ENCODE peak calls at places on chromosomes 12 and 14, in four cellular contexts. O is transverse colon, Z is stomach, U is GM23338. E is an unnamed sample. For H3K4me1, the result is how much of the 10 kb centered on the place peaks cover.

GRCh38 chr12:49825360-49825970 is 2.7 kb downstream of the NCKAP5L start:
- DNase-seq in U (peak), O (no peak), Z (no peak), E (no peak)

GRCh38 chr12:114406326-114407033 is 536 bp upstream of the TBX5 start:
- DNase-seq in U (peak), Z (no peak), O (no peak), E (no peak)

GRCh38 chr12:6961278-6961694 is 9.2 kb downstream of the PHB2 start:
- DNase-seq in U (no peak), O (peak), Z (peak), E (no peak)

GRCh38 chr12:10115890-10116289 is 14.1 kb downstream of the CLEC7A start:
- DNase-seq in U (no peak), O (no peak), Z (no peak), E (no peak)

GRCh38 chr14:104051092-104051813 is 34.2 kb upstream of the ASPG start:
- DNase-seq in O (no peak), Z (no peak), U (no peak), E (no peak)

GRCh38 chr14:65915125-65915524 is 502.6 kb downstream of the FUT8 start:
- DNase-seq in Z (no peak), O (no peak), U (no peak), E (no peak)

GRCh38 chr12:117114784-117115183 is 15.6 kb upstream of the TESC start:
- DNase-seq in Z (peak), O (no peak), U (no peak), E (no peak)

GRCh38 chr14:103315368-103315911 is 18.6 kb upstream of the EIF5 start:
- DNase-seq in U (no peak), O (no peak), Z (no peak), E (no peak)

GRCh38 chr14:103099081-103099732 is 4.7 kb downstream of the EXOC3L4 start:
- DNase-seq in Z (peak), O (no peak), U (no peak), E (no peak)

GRCh38 chr14:54760866-54761265 is 141.8 kb downstream of the GCH1 start:
- DNase-seq in U (no peak), O (no peak), Z (no peak), E (no peak)

GRCh38 chr12:95611676-95612309 is 60.5 kb upstream of the USP44 start:
- DNase-seq in U (peak), O (no peak), Z (no peak), E (no peak)

GRCh38 chr12:29242921-29243431 is 93.9 kb downstream of the FAR2 start:
- DNase-seq in O (no peak), Z (no peak), U (no peak), E (no peak)

GRCh38 chr12:85781751-85782150 is 54.5 kb downstream of the RASSF9 start:
- DNase-seq in Z (no peak), O (no peak), U (no peak), E (no peak)

GRCh38 chr14:65222434-65222833 is 120.1 kb upstream of the MAX start:
- DNase-seq in Z (peak), U (peak), O (peak), E (no peak)

GRCh38 chr12:4190376-4191063 is 83.0 kb upstream of the CCND2 start:
- DNase-seq in Z (no peak), U (no peak), O (no peak), E (no peak)

GRCh38 chr12:65998536-65999530 is 131.7 kb downstream of the LLPH start:
- DNase-seq in U (no peak), Z (no peak), O (no peak), E (no peak)

GRCh38 chr12:52130695-52131094 is 51.2 kb downstream of the SMIM41 start:
- DNase-seq in O (no peak), U (peak), Z (no peak), E (no peak)

GRCh38 chr12:5047729-5048128 is 4.0 kb downstream of the KCNA5 start:
- DNase-seq in O (no peak), Z (no peak), U (no peak), E (no peak)

GRCh38 chr14:100159865-100160533 is 554 bp upstream of the DEGS2 start:
- DNase-seq in O (no peak), U (peak), Z (no peak), E (no peak)

GRCh38 chr12:76158518-76159321 is 74.2 kb upstream of the NAP1L1 start:
- DNase-seq in Z (peak), U (peak), O (peak), E (peak)

GRCh38 chr12:25121916-25122315 is 73.0 kb downstream of the DNAI7 start:
- DNase-seq in O (no peak), U (no peak), Z (no peak), E (no peak)

GRCh38 chr14:50839696-50840095 is 8.7 kb upstream of the NIN start:
- DNase-seq in Z (no peak), U (no peak), O (no peak), E (no peak)

GRCh38 chr14:30551460-30551859 is 7.5 kb upstream of the G2E3 start:
- DNase-seq in Z (no peak), O (no peak), U (no peak), E (no peak)

GRCh38 chr12:42442328-42442759 is 116.4 kb downstream of the PPHLN1 start:
- DNase-seq in U (peak), Z (no peak), O (no peak), E (no peak)

GRCh38 chr12:79927772-79928474 is 7.0 kb downstream of the PPP1R12A start:
- DNase-seq in O (no peak), U (no peak), Z (no peak), E (no peak)

GRCh38 chr12:7162691-7163114 is 26.8 kb upstream of the PEX5 start:
- DNase-seq in O (peak), U (peak), Z (peak), E (no peak)

GRCh38 chr12:76883151-76883550 is 4.3 kb upstream of the CSRP2 start:
- DNase-seq in U (no peak), Z (no peak), O (no peak), E (no peak)

GRCh38 chr12:3389911-3390310 is 101.1 kb upstream of the PRMT8 start:
- DNase-seq in Z (no peak), O (no peak), U (no peak), E (no peak)

GRCh38 chr14:81220488-81220766 is 332 bp downstream of the GTF2A1 start:
- DNase-seq in U (no peak), O (no peak), Z (no peak), E (no peak)

GRCh38 chr12:47141459-47141858 is 61.7 kb upstream of the AMIGO2 start:
- DNase-seq in O (no peak), U (peak), Z (no peak), E (no peak)

GRCh38 chr14:63964063-63964462 is 111.3 kb downstream of the SYNE2 start:
- DNase-seq in U (peak), Z (no peak), O (no peak), E (no peak)

GRCh38 chr14:100862277-100862676 is 36.4 kb downstream of the MEG3 start:
- DNase-seq in O (no peak), Z (no peak), U (no peak), E (no peak)

GRCh38 chr14:88612981-88613380 is 50.1 kb downstream of the ZC3H14 start:
- DNase-seq in O (no peak), Z (no peak), U (no peak), E (no peak)

GRCh38 chr14:64634558-64634957 is 69.7 kb upstream of the PLEKHG3 start:
- DNase-seq in Z (no peak), O (no peak), U (no peak), E (no peak)

GRCh38 chr12:74849801-74850200 is 312.2 kb downstream of the ATXN7L3B start:
- DNase-seq in Z (no peak), O (no peak), U (no peak), E (no peak)

GRCh38 chr12:31206038-31206670 is 119.8 kb downstream of the SINHCAF start:
- DNase-seq in Z (no peak), U (peak), O (no peak), E (no peak)

GRCh38 chr14:75123991-75124390 is 2.9 kb downstream of the NEK9 start:
- DNase-seq in Z (no peak), O (peak), U (no peak), E (no peak)
- H3K4me1 ChIP-seq in Z (half or more), O (under half), U (under half), E (under half)

GRCh38 chr12:63846249-63846967 is 1.9 kb downstream of the SRGAP1 start:
- DNase-seq in U (no peak), O (no peak), Z (no peak), E (no peak)

GRCh38 chr12:63845726-63846125 is 1.2 kb downstream of the SRGAP1 start:
- DNase-seq in Z (no peak), U (no peak), O (peak), E (no peak)

GRCh38 chr12:63841611-63842010 is 2.9 kb upstream of the SRGAP1 start:
- DNase-seq in U (no peak), Z (no peak), O (no peak), E (no peak)

GRCh38 chr12:63844391-63845341 is at the start of gene SRGAP1:
- DNase-seq in O (peak), Z (peak), U (peak), E (no peak)

GRCh38 chr12:63843613-63844390 is 698 bp upstream of the SRGAP1 start:
- DNase-seq in U (peak), Z (peak), O (peak), E (peak)
- TF ChIP-seq POLR2AphosphoS5 in U (peak), Z (peak), O (peak), E (peak)

DNA sequence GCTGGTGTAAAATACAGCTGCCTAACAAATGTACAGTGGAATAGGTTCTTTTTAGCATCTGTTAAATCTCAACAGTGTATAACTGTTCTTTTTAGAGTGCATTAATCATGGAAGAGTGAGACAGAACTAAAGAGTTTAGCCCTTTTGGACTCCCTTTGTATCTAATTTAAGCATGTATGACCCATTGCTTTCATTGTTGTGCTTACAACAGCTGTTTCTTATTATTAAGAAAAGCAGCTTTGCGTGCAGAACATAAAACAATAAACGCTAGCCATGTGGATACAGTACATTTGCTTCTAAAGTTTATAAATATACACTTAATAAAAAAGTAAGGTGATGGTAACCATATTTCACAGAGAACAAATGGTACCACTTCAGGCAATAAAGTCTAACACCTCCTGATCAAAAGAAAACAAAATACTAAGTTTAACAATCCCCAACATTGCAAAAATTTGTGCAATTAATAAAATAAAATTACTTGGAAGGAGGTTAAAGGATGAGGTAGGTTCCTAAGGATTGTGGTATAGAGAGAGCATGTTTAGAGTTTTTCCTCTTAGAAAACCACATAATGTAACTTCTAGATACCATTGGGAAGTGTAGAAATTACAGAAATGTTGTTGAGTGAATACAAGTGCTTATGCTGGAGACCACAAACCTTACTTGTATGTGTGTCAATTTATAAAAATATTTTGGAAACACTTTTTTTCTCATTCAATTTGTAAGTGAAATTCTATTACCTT is 448.7 kb downstream of the SLC6A15 start:
- DNase-seq in O (no peak), U (no peak), Z (no peak), E (no peak)
- TF ChIP-seq CTCF in O (no peak), U (no peak), Z (no peak), E (no peak)

GRCh38 chr12:108629156-108629555 is 4.5 kb downstream of the SELPLG start:
- DNase-seq in O (peak), U (no peak), Z (no peak), E (no peak)
- H3K4me1 ChIP-seq in O (under half), U (under half), Z (under half), E (under half)

DNA sequence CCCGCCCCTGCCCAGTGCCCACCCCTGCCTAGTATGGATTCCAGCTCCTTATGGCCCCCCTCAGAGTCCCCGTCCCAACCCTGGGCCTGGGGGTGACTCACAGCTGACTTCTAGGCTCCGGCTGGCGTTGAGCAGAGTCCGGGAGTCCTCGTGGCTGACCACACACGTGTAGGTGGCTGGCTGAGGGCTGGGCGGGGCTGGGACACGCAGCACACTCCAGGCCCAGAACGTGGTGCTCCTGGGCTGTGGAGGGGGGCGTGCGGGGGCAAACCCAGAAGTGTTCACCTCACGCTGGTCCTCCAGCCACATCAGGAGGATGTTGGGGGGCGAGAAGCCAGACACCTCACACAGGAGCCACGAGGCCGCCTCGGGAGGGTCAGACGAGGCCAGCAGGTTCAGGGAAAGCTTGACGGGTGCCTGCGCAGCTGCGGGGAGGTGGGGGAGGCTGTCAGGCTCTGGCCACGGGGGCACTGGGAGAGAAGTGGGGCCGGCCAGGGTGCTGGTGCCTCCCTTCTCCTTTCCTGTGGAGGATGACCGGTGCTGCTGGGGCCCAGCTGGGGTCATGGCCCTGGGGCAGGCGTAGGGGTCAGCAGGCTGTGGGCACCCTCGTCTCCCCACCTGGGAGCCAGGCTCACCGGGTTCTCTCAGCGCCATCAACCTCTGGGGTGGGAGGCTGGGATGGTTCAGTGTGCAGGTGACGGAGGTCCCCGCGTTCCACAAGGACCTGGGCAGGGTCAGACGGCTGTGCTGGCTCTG is 314.1 kb downstream of the TMEM121 start:
- DNase-seq in U (no peak), O (no peak), Z (no peak), E (no peak)
- TF ChIP-seq POLR2AphosphoS5 in U (no peak), O (no peak), Z (no peak), E (no peak)

GRCh38 chr12:45494279-45494678 is 235.2 kb upstream of the ARID2 start:
- DNase-seq in O (no peak), U (no peak), Z (no peak), E (no peak)

DNA sequence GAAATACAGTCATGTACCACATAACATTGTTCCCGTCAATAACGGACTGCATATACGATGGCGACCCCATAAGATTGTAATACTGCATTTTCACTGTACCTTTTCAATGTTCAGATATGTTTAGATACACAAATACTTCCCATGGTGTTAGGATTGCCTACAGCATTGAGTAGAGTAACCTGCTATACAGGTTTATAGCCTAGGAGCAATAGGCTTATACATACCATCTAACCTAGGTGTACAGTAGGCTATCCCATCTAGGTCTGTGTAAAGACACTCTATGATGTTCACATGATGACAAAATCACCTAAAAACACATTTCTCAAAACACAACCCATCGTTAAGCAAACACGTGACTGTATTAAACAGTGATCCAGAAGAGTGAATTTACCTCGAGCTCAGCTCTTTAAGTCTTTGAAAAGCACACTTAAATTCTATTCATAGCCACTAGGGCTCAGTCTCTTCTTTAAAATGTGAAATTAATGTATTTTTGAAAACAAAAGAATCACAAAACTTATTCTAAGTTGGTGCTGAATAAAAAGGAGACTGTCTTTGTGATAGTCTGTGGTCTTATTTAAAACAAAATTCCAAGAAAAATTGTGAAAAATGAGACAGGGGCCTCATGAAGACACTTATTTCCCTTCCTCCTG is 239.1 kb upstream of the ARID2 start:
- DNase-seq in O (no peak), Z (no peak), U (no peak), E (no peak)
- TF ChIP-seq CTCF in O (no peak), Z (no peak), U (no peak), E (no peak)

DNA sequence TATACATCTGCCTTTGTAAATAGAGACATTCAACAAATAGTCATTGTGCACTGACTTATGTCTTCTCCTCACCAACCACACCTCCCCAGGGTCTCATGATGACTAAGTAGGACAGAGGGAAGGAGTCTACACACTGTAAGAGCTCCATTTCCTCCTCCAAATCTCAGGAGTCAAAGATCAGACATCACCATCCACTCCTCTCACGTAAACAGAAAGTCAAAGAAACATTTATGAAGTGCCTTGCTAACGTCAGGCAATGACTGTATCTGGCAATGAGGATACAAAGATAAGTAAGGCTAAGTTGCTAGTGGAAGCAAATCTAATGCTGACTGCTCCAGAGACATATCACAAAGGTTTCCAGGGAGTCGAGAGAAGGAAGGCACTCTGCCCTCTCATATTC is 88.9 kb downstream of the SLC2A13 start:
- DNase-seq in U (no peak), Z (no peak), O (peak), E (no peak)
- H3K4me1 ChIP-seq in U (under half), Z (under half), O (half or more), E (under half)

GRCh38 chr14:36316131-36316530 is 4.3 kb downstream of the MBIP start:
- DNase-seq in O (no peak), Z (no peak), U (no peak), E (no peak)

GRCh38 chr14:36317650-36318049 is 2.8 kb downstream of the MBIP start:
- DNase-seq in U (no peak), Z (no peak), O (no peak), E (no peak)

GRCh38 chr14:36319899-36320209 is 583 bp downstream of the MBIP start:
- DNase-seq in Z (no peak), O (no peak), U (no peak), E (no peak)

GRCh38 chr14:36324897-36325296 is 4.5 kb upstream of the MBIP start:
- DNase-seq in U (no peak), Z (no peak), O (no peak), E (no peak)

DNA sequence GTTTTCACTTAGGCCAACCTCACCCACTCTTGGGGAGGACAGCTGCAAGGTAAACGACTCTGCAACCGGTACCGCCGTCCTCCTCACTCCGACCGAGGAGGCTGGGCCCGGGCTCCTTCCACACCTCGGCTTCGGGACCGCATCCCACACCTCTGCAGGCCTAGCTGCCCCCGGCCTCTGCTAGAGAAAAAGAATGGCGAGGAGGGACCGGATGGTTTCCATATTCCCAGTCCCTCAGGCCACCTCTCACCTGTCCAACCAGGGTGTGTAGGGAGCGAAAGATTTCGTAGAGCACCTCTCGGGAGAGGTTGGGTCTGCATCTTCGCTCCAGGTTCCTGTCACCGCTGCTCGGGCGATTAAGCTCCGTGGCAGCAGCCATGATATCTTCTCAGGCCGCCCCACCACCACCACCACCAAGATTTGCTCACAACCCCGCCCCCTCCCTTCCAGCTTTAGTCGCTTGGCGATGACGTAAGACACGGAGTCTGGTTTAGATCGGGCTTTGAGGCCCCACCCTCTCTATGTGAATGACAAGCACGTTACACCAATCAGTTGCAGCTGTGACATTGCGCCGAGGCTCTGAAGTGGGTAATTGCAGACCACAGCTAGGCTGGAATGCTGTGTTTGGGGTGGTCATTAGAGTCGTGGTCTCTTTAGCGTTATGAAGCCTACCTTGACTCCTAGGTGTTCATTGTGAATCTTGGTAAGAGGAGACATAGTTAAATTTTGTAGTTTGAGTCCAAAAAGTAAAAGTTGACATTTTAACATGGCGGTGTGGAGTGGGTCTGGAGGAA is at the start of gene MBIP:
- DNase-seq in Z (peak), U (peak), O (peak), E (peak)
- TF ChIP-seq POLR2AphosphoS5 in Z (peak), U (peak), O (peak), E (peak)

E was measured in Panc1.